ENCODE peak calls at places on chromosomes 12 and 14, in six cellular contexts. X is transverse colon, Q is A549, T is stomach, P is IMR-90, V is AG04450. R is an unnamed sample.

GRCh38 chr14:105646175-105646574 is 119.8 kb downstream of the TMEM121 start:
- DNase-seq in X (no peak), Q (no peak), T (no peak), P (no peak), V (no peak), R (no peak)

GRCh38 chr12:42235426-42235825 is 2.6 kb downstream of the YAF2 start:
- DNase-seq in X (no peak), Q (no peak), T (no peak), P (no peak), V (no peak), R (peak)

GRCh38 chr12:113961921-113962710 is 4.0 kb downstream of the RBM19 start:
- DNase-seq in X (no peak), Q (peak), T (no peak), P (peak), V (no peak), R (no peak)

GRCh38 chr12:104596128-104596799 is 139.5 kb downstream of the CHST11 start:
- DNase-seq in X (peak), Q (peak), T (no peak), P (peak), V (peak), R (peak)

GRCh38 chr14:93788307-93788556 is at the start of gene PRIMA1:
- DNase-seq in X (no peak), Q (no peak), T (no peak), P (no peak), V (no peak), R (peak)

GRCh38 chr14:59176764-59177163 is 11.7 kb upstream of the DAAM1 start:
- DNase-seq in X (no peak), Q (no peak), T (no peak), P (no peak), V (no peak), R (no peak)

GRCh38 chr12:54340845-54341244 is 15.9 kb downstream of the COPZ1 start:
- DNase-seq in X (no peak), Q (no peak), T (no peak), P (no peak), V (no peak), R (no peak)

GRCh38 chr12:47841506-47841905 is 21.8 kb upstream of the HDAC7 start:
- DNase-seq in X (no peak), Q (no peak), T (no peak), P (peak), V (no peak), R (no peak)

GRCh38 chr14:57025456-57025855 is 215.2 kb upstream of the OTX2 start:
- DNase-seq in X (no peak), Q (no peak), T (no peak), P (no peak), V (no peak), R (no peak)

GRCh38 chr14:92586001-92586947 is 72.7 kb downstream of the RIN3 start:
- DNase-seq in X (no peak), Q (no peak), T (no peak), P (peak), V (peak), R (peak)

GRCh38 chr14:37181441-37181840 is 9.0 kb upstream of the SLC25A21 start:
- DNase-seq in X (no peak), Q (no peak), T (no peak), P (no peak), V (no peak), R (no peak)
- H3K27ac ChIP-seq in X (no peak), Q (no peak), T (no peak), P (no peak), V (no peak), R (no peak)

GRCh38 chr12:80710727-80711066 is 3.3 kb downstream of the MYF6 start:
- DNase-seq in X (no peak), Q (no peak), T (no peak), P (no peak), V (no peak), R (no peak)

GRCh38 chr12:80708535-80709328 is 1.3 kb downstream of the MYF6 start:
- DNase-seq in X (no peak), Q (no peak), T (no peak), P (no peak), V (no peak), R (no peak)

GRCh38 chr12:80711866-80712265 is 4.4 kb downstream of the MYF6 start:
- DNase-seq in X (no peak), Q (no peak), T (no peak), P (no peak), V (no peak), R (no peak)

GRCh38 chr12:80707830-80708534 is 548 bp downstream of the MYF6 start:
- DNase-seq in X (no peak), Q (no peak), T (no peak), P (no peak), V (no peak), R (no peak)

GRCh38 chr12:80709811-80710726 is 2.6 kb downstream of the MYF6 start:
- DNase-seq in X (no peak), Q (peak), T (no peak), P (no peak), V (no peak), R (no peak)
- TF ChIP-seq CTCF in X (peak), Q (no peak), T (no peak), P (no peak), V (peak), R (no peak)

GRCh38 chr12:62876938-62877548 is 57.9 kb downstream of the PPM1H start:
- DNase-seq in X (no peak), Q (no peak), T (no peak), P (no peak), V (no peak), R (no peak)

GRCh38 chr12:62878211-62878610 is 56.7 kb downstream of the PPM1H start:
- DNase-seq in X (no peak), Q (no peak), T (no peak), P (no peak), V (no peak), R (no peak)

GRCh38 chr12:62882140-62882539 is 52.8 kb downstream of the PPM1H start:
- DNase-seq in X (no peak), Q (no peak), T (no peak), P (no peak), V (no peak), R (no peak)

GRCh38 chr12:62882696-62883095 is 52.3 kb downstream of the PPM1H start:
- DNase-seq in X (no peak), Q (no peak), T (no peak), P (no peak), V (no peak), R (no peak)

GRCh38 chr12:62879691-62880090 is 55.3 kb downstream of the PPM1H start:
- DNase-seq in X (no peak), Q (no peak), T (no peak), P (no peak), V (no peak), R (no peak)
- H3K27ac ChIP-seq in X (no peak), Q (no peak), T (no peak), P (no peak), V (no peak), R (no peak)

DNA sequence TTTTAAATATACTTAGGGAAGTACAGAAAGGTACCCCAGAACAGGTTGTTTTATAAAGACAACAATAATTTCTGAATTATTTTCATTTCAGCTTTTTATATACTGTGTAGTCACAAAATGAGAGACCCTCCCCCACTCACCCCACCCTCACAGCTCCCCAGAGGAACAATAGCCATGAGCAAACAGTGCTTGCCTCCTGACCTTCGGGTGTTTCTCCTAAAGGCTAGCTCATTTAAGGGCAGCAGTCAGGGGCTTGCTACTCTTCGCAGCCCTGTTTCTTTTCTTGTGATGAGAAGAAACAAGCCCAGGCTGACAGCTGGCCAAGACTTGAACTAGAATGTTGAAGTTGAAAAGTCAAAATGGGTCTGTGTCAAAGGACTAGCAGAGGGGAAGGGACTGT is 133.9 kb upstream of the ARHGAP5 start:
- DNase-seq in X (no peak), Q (no peak), T (no peak), P (no peak), V (no peak), R (no peak)
- TF ChIP-seq CTCF in X (no peak), Q (no peak), T (no peak), P (no peak), V (no peak), R (no peak)

R was measured in uterus.